ENCODE peak calls at places on chromosomes 13 and 19, in eight cellular contexts. M is T-cell, Z is adrenal gland, H is heart right ventricle, J is HTR-8/SVneo, T is GM04503, L is NAMALWA, N is cardiac fibroblast. E is an unnamed sample.

GRCh38 chr19:7483720-7484201 is 5.1 kb downstream of the PEX11G start:
- DNase-seq in Z (peak), N (no peak), M (no peak), J (no peak), L (no peak), H (no peak), T (no peak), E (no peak)

GRCh38 chr19:21677696-21678418 is 89.5 kb downstream of the ZNF100 start:
- DNase-seq in M (no peak), L (no peak), J (no peak), N (no peak), Z (no peak), T (no peak), H (no peak), E (no peak)

GRCh38 chr19:46704379-46705076 is 12.4 kb downstream of the PRKD2 start:
- DNase-seq in H (peak), L (peak), M (peak), N (peak), Z (peak), J (peak), T (no peak), E (peak)

GRCh38 chr19:2600914-2601870 is 101.3 kb downstream of the GNG7 start:
- DNase-seq in H (no peak), N (no peak), J (no peak), M (no peak), Z (peak), L (no peak), T (no peak), E (no peak)

GRCh38 chr19:52028780-52029123 is 573 bp upstream of the ZNF614 start:
- DNase-seq in M (no peak), T (no peak), L (peak), N (no peak), Z (no peak), J (no peak), H (no peak), E (no peak)

GRCh38 chr19:41548954-41549688 is 26.8 kb upstream of the CEACAM21 start:
- DNase-seq in M (peak), J (no peak), T (no peak), L (peak), Z (no peak), N (peak), H (peak), E (peak)

GRCh38 chr13:50615234-50615633 is 228.3 kb downstream of the DLEU7 start:
- DNase-seq in M (no peak), L (no peak), H (no peak), J (no peak), N (no peak), Z (no peak), T (no peak), E (no peak)

GRCh38 chr19:3642987-3643386 is 16.4 kb upstream of the CACTIN start:
- DNase-seq in Z (no peak), M (no peak), N (no peak), L (peak), J (no peak), H (no peak), T (no peak), E (no peak)

GRCh38 chr13:108463365-108463764 is 166.0 kb upstream of the MYO16 start:
- DNase-seq in Z (no peak), M (no peak), N (peak), H (no peak), L (no peak), T (peak), J (no peak), E (no peak)

GRCh38 chr13:106291006-106291405 is 244.5 kb downstream of the EFNB2 start:
- DNase-seq in T (peak), L (no peak), H (no peak), Z (no peak), N (peak), J (peak), M (no peak), E (no peak)

GRCh38 chr19:6214881-6215541 is 64.8 kb downstream of the MLLT1 start:
- DNase-seq in M (no peak), L (no peak), Z (peak), H (no peak), J (no peak), N (no peak), T (no peak), E (no peak)

GRCh38 chr13:110856941-110857835 is 57.7 kb downstream of the ANKRD10 start:
- DNase-seq in H (no peak), M (no peak), J (no peak), T (no peak), Z (no peak), N (no peak), L (no peak), E (no peak)

GRCh38 chr13:98214707-98215106 is 37.6 kb upstream of the RNF113B start:
- DNase-seq in T (no peak), H (no peak), M (no peak), J (no peak), Z (no peak), N (no peak), L (no peak), E (no peak)

GRCh38 chr19:39327990-39328705 is 7.5 kb upstream of the LRFN1 start:
- DNase-seq in N (peak), M (peak), Z (peak), H (peak), T (no peak), J (peak), L (peak), E (peak)

E was measured in CD4-positive, alpha-beta T cell.